ENCODE peak calls at places on chromosome 19, in eight cellular contexts. H, M, G, I, F, X, B and Y are unnamed samples.

GRCh38 chr19:47391510-47392223 is 27.7 kb downstream of the MEIS3 start:
- DNase-seq in M (peak; percentile 71), X (peak; percentile 78), I (peak; percentile 72), F (peak; percentile 52), G (peak; percentile 51), B (peak; percentile 81), H (peak; percentile 79), Y (no peak)

GRCh38 chr19:407501-408440 is 1.2 kb downstream of the C2CD4C start:
- DNase-seq in F (no peak), I (no peak), H (peak; percentile 48), X (no peak), M (no peak), B (no peak), G (no peak), Y (no peak)

GRCh38 chr19:54415208-54415900 is at the start of gene TTYH1:
- DNase-seq in X (no peak), H (no peak), F (no peak), B (no peak), M (no peak), I (no peak), G (no peak), Y (no peak)

GRCh38 chr19:45607071-45608029 is 5.3 kb upstream of the GPR4 start:
- DNase-seq in B (peak; percentile 87), F (peak; percentile 71), H (peak; percentile 72), X (peak; percentile 81), G (peak; percentile 48), M (peak; percentile 79), I (peak; percentile 76), Y (no peak)

GRCh38 chr19:34259367-34259865 is 5.1 kb downstream of the GARRE1 start:
- DNase-seq in G (no peak), H (no peak), I (no peak), F (no peak), M (no peak), B (no peak), X (no peak), Y (no peak)

GRCh38 chr19:2274937-2275535 is 6.9 kb downstream of the PEAK3 start:
- DNase-seq in M (peak; percentile 64), X (peak; percentile 60), G (peak; percentile 44), I (peak; percentile 66), B (peak; percentile 83), F (no peak), H (no peak), Y (no peak)

GRCh38 chr19:16824658-16825311 is 4.4 kb upstream of the SIN3B start:
- DNase-seq in G (no peak), M (no peak), X (no peak), F (no peak), B (no peak), I (peak; percentile 19), H (no peak), Y (no peak)

GRCh38 chr19:37979547-37980082 is 72.6 kb downstream of the SIPA1L3 start:
- DNase-seq in G (peak; percentile 98), I (no peak), H (no peak), B (no peak), X (no peak), M (no peak), F (no peak), Y (no peak)

GRCh38 chr19:28948531-28948930 is 264.4 kb downstream of the UQCRFS1 start:
- DNase-seq in X (no peak), G (no peak), M (no peak), I (no peak), H (no peak), B (no peak), F (no peak), Y (no peak)

GRCh38 chr19:19134687-19135158 is 3.6 kb downstream of the TMEM161A start:
- DNase-seq in F (no peak), G (no peak), B (no peak), I (no peak), M (peak; percentile 82), H (no peak), X (no peak), Y (no peak)

GRCh38 chr19:17281391-17282304 is at the start of gene ANKLE1:
- DNase-seq in B (no peak), G (no peak), I (no peak), M (peak; percentile 27), H (no peak), X (peak; percentile 29), F (no peak), Y (no peak)

GRCh38 chr19:5624154-5624663 is 1.3 kb downstream of the SAFB start:
- DNase-seq in G (no peak), X (peak; percentile 33), F (no peak), M (peak; percentile 40), H (peak; percentile 63), B (peak; percentile 80), I (peak; percentile 45), Y (no peak)

GRCh38 chr19:5292453-5292842 is 48.2 kb downstream of the PTPRS start:
- DNase-seq in H (no peak), B (peak; percentile 81), G (no peak), I (peak; percentile 38), F (no peak), M (no peak), X (peak; percentile 69), Y (no peak)

GRCh38 chr19:46861691-46862503 is 1.1 kb downstream of the ARHGAP35 start:
- DNase-seq in G (peak; percentile 32), I (peak; percentile 28), B (peak; percentile 70), F (no peak), X (peak; percentile 22), H (no peak), M (no peak), Y (no peak)

GRCh38 chr19:11420429-11420893 is 1.3 kb upstream of the RGL3 start:
- DNase-seq in X (peak; percentile 78), B (peak; percentile 80), H (no peak), G (no peak), F (no peak), M (peak; percentile 85), I (no peak), Y (no peak)

GRCh38 chr19:8233370-8233769 is 24.2 kb downstream of the CERS4 start:
- DNase-seq in G (no peak), I (no peak), F (no peak), X (no peak), B (no peak), M (no peak), H (no peak), Y (no peak)

GRCh38 chr19:2582984-2583956 is 107.3 kb downstream of the GADD45B start:
- DNase-seq in I (no peak), G (no peak), M (no peak), B (peak; percentile 17), H (peak; percentile 20), X (no peak), F (no peak), Y (no peak)

GRCh38 chr19:19258589-19259338 is 14.3 kb downstream of the TM6SF2 start:
- DNase-seq in G (no peak), F (no peak), X (no peak), M (no peak), I (no peak), B (no peak), H (no peak), Y (no peak)

GRCh38 chr19:31666126-31666525 is 316.9 kb upstream of the TSHZ3 start:
- DNase-seq in X (no peak), I (no peak), F (no peak), H (no peak), G (peak; percentile 48), M (no peak), B (no peak), Y (no peak)

GRCh38 chr19:46748325-46749109 is 2.3 kb upstream of the STRN4 start:
- DNase-seq in H (no peak), F (peak; percentile 57), I (peak; percentile 63), B (no peak), G (no peak), M (peak; percentile 59), X (peak; percentile 73), Y (no peak)

GRCh38 chr19:16067205-16067938 is 8.9 kb upstream of the TPM4 start:
- DNase-seq in F (no peak), X (peak; percentile 55), B (peak; percentile 97), I (peak; percentile 81), M (no peak), G (peak; percentile 89), H (peak; percentile 87), Y (peak; percentile 84)

GRCh38 chr19:277131-277530 is 14.1 kb downstream of the PLPP2 start:
- DNase-seq in F (no peak), G (no peak), H (no peak), I (no peak), B (no peak), M (no peak), X (no peak), Y (no peak)

GRCh38 chr19:1264801-1265610 is 4.1 kb upstream of the CIRBP start:
- DNase-seq in H (peak; percentile 78), G (peak; percentile 84), B (peak; percentile 93), I (peak; percentile 90), M (peak; percentile 72), F (no peak), X (peak; percentile 72), Y (no peak)

GRCh38 chr19:33080761-33081681 is at the start of gene GPATCH1:
- DNase-seq in H (peak; percentile 85), F (peak; percentile 86), X (peak; percentile 90), I (peak; percentile 82), B (peak; percentile 92), M (peak; percentile 90), G (peak; percentile 80), Y (peak; percentile 59)
- H3K4me3 ChIP-seq in H (peak within 1 kb of the TSS; percentile 99), F (peak within 1 kb of the TSS; percentile 95), X (peak within 1 kb of the TSS; percentile 73), I (peak within 1 kb of the TSS; percentile 100), B (peak within 1 kb of the TSS; percentile 91), M (peak within 1 kb of the TSS; percentile 82), G (peak within 1 kb of the TSS; percentile 90), Y (peak within 1 kb of the TSS; percentile 99)

GRCh38 chr19:53190253-53190652 is 2.9 kb downstream of the ZNF665 start:
- DNase-seq in G (no peak), F (no peak), I (no peak), M (no peak), H (no peak), X (no peak), B (no peak), Y (no peak)
- H3K27ac ChIP-seq in G (no peak overlapping the region), F (no peak overlapping the region), I (no peak overlapping the region), M (no peak overlapping the region), H (no peak overlapping the region), X (no peak overlapping the region), B (no peak overlapping the region), Y (no peak overlapping the region)

GRCh38 chr19:35269425-35270117 is 809 bp downstream of the USF2 start:
- DNase-seq in F (peak; percentile 76), I (peak; percentile 76), B (peak; percentile 92), G (peak; percentile 70), M (peak; percentile 88), H (peak; percentile 88), X (peak; percentile 87), Y (no peak)
- H3K4me1 ChIP-seq in F (peaks cover 3% of the 10 kb centered on the region), I (peaks cover 20% of the 10 kb centered on the region), B (peaks cover 40% of the 10 kb centered on the region), G (peaks cover 37% of the 10 kb centered on the region), M (peaks cover 52% of the 10 kb centered on the region), H (peaks cover 5% of the 10 kb centered on the region), X (peaks cover 47% of the 10 kb centered on the region), Y (peaks cover 33% of the 10 kb centered on the region)

DNA sequence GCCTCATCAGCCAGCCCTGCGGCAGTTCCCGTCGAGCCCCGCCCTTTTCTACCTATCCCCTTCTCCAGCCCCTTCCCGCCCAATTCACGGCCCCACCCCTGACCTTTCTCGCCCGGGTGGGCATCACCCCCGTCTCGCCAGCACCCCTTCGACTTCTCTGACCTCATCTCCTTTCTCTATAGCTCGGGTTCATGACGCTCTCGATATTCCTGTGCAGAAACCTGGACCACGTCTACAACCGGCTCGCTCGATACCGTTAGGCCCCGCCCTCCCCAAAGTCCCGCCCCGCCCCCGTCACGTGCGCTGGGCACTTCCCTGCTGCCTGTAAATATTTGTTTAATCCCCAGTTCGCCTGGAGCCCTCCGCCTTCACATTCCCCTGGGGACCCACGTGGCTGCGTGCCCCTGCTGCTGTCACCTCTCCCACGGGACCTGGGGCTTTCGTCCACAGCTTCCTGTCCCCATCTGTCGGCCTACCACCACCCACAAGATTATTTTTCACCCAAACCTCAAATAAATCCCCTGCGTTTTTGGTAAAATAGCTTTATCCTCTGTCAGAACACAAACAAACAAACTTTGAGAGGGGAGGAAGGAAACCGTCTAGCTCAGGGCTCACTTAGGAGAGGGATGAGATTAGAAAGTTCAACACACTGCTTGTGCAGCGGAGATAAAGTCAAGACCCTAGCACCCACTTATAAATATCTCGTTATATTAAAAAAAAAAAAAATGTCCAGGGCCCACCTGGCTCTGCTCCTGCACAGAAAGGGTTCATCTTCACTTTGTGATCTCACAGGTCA is 5.1 kb downstream of the CD37 start:
- DNase-seq in M (peak; percentile 72), I (no peak), F (no peak), H (peak; percentile 69), B (peak; percentile 85), G (no peak), X (peak; percentile 81), Y (peak; percentile 36)
- H3K4me3 ChIP-seq in M (peak overlapping the region; percentile 62), I (peak overlapping the region; percentile 30), F (no peak overlapping the region), H (peak overlapping the region; percentile 56), B (peak overlapping the region; percentile 45), G (no peak overlapping the region), X (peak overlapping the region; percentile 53), Y (peak overlapping the region; percentile 70)